ENCODE peak calls at places on chromosomes 4 and X, in six cellular contexts. One of them, this sample, is unnamed.

GRCh38 chrX:40273356-40274050 is 175.7 kb upstream of the BCOR start:
- DNase-seq in K562: peak; percentile 28
- DNase-seq in GM12892: no peak
- DNase-seq in H1: no peak
- DNase-seq in GM12878: no peak
- DNase-seq in HepG2: no peak
- DNase-seq in this sample: no peak

GRCh38 chr4:111174331-111174730 is 551.5 kb upstream of the PITX2 start:
- DNase-seq in K562: no peak
- DNase-seq in H1: no peak
- DNase-seq in GM12892: no peak
- DNase-seq in GM12878: no peak
- DNase-seq in HepG2: no peak
- DNase-seq in this sample: no peak

GRCh38 chrX:108224727-108225455 is 133.3 kb downstream of the ATG4A start:
- DNase-seq in HepG2: peak; percentile 37
- DNase-seq in GM12878: peak; percentile 16
- DNase-seq in H1: no peak
- DNase-seq in GM12892: no peak
- DNase-seq in K562: peak; percentile 46
- DNase-seq in this sample: no peak

GRCh38 chr4:2535386-2536192 is 858 bp upstream of the FAM193A start:
- DNase-seq in HepG2: peak; percentile 42
- DNase-seq in K562: peak; percentile 53
- DNase-seq in GM12892: peak; percentile 36
- DNase-seq in GM12878: no peak
- DNase-seq in H1: peak; percentile 80
- DNase-seq in this sample: no peak

GRCh38 chr4:86496094-86497060 is 97.7 kb upstream of the PTPN13 start:
- DNase-seq in K562: peak; percentile 61
- DNase-seq in GM12878: no peak
- DNase-seq in HepG2: no peak
- DNase-seq in GM12892: peak; percentile 19
- DNase-seq in H1: no peak
- DNase-seq in this sample: peak; percentile 7

GRCh38 chrX:63889001-63889400 is 104.0 kb upstream of the ARHGEF9 start:
- DNase-seq in GM12892: no peak
- DNase-seq in H1: no peak
- DNase-seq in K562: no peak
- DNase-seq in GM12878: no peak
- DNase-seq in HepG2: no peak
- DNase-seq in this sample: no peak

GRCh38 chr4:149999485-150000074 is 78.7 kb upstream of the DCLK2 start:
- DNase-seq in H1: no peak
- DNase-seq in K562: no peak
- DNase-seq in HepG2: peak; percentile 32
- DNase-seq in GM12878: no peak
- DNase-seq in GM12892: no peak
- DNase-seq in this sample: no peak

GRCh38 chr4:41835321-41835995 is 86.9 kb upstream of the PHOX2B start:
- DNase-seq in K562: no peak
- DNase-seq in GM12878: no peak
- DNase-seq in HepG2: no peak
- DNase-seq in H1: no peak
- DNase-seq in GM12892: no peak
- DNase-seq in this sample: no peak

GRCh38 chrX:53239474-53239873 is 14.5 kb upstream of the KDM5C start:
- DNase-seq in GM12892: no peak
- DNase-seq in GM12878: no peak
- DNase-seq in K562: peak; percentile 36
- DNase-seq in H1: peak; percentile 49
- DNase-seq in HepG2: peak; percentile 35
- DNase-seq in this sample: no peak

GRCh38 chr4:92099851-92100250 is 203.9 kb upstream of the GRID2 start:
- DNase-seq in H1: no peak
- DNase-seq in GM12878: no peak
- DNase-seq in GM12892: no peak
- DNase-seq in K562: no peak
- DNase-seq in HepG2: no peak
- DNase-seq in this sample: no peak

GRCh38 chrX:39907964-39908616 is 189.7 kb downstream of the BCOR start:
- DNase-seq in K562: no peak
- DNase-seq in GM12892: no peak
- DNase-seq in GM12878: no peak
- DNase-seq in H1: no peak
- DNase-seq in HepG2: peak; percentile 61
- DNase-seq in this sample: no peak

GRCh38 chr4:176849076-176849475 is 56.4 kb upstream of the VEGFC start:
- DNase-seq in K562: no peak
- DNase-seq in H1: no peak
- DNase-seq in HepG2: no peak
- DNase-seq in GM12878: no peak
- DNase-seq in GM12892: no peak
- DNase-seq in this sample: no peak

GRCh38 chr4:71974681-71975080 is 57.1 kb upstream of the NPFFR2 start:
- DNase-seq in GM12878: no peak
- DNase-seq in H1: no peak
- DNase-seq in GM12892: no peak
- DNase-seq in K562: no peak
- DNase-seq in HepG2: no peak
- DNase-seq in this sample: no peak

GRCh38 chrX:69718102-69718501 is 102.2 kb downstream of the EDA start:
- DNase-seq in GM12878: no peak
- DNase-seq in HepG2: no peak
- DNase-seq in H1: no peak
- DNase-seq in K562: no peak
- DNase-seq in GM12892: no peak
- DNase-seq in this sample: no peak
- TF ChIP-seq POLR2A in GM12878: no peak
- TF ChIP-seq POLR2A in HepG2: no peak
- TF ChIP-seq POLR2A in H1: no peak
- TF ChIP-seq POLR2A in K562: no peak
- TF ChIP-seq POLR2A in GM12892: no peak
- TF ChIP-seq POLR2A in this sample: no peak

DNA sequence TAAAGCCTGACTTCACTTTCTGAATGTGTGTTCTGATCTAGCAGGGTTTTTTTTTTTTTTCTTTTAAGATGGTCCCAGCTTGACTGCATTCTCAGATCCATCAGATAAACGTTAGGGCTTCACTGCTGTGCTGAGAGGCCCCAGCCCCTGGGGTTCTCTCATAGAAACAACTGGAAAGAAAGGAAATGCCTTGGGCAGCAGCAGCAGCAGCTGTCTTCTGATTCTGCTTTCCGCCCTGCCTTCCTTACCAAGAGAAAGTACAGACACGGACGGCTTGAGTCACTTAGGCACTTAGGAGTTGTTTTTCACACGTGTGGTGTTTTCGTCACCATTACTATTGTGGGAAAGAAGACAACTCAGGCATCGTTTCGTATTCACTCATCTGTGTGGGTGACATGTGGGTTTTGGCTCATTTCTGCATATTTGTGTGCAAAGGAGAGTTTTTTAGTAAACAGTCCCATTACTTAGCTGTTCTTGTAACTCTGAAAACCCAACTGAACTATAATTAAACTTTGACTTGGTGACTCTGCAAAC is 172.0 kb downstream of the PTTG2 start:
- DNase-seq in GM12878: peak; percentile 100
- DNase-seq in K562: no peak
- DNase-seq in HepG2: no peak
- DNase-seq in H1: no peak
- DNase-seq in GM12892: peak; percentile 27
- DNase-seq in this sample: peak; percentile 37
- TF ChIP-seq TAF1 in GM12878: peak; percentile 44
- TF ChIP-seq TAF1 in K562: no peak
- TF ChIP-seq TAF1 in HepG2: no peak
- TF ChIP-seq TAF1 in H1: no peak
- TF ChIP-seq TAF1 in GM12892: peak; percentile 33
- TF ChIP-seq TAF1 in this sample: peak; percentile 65

GRCh38 chr4:182449186-182449880 is 206.1 kb downstream of the TENM3 start:
- DNase-seq in HepG2: no peak
- DNase-seq in K562: no peak
- DNase-seq in H1: peak; percentile 67
- DNase-seq in GM12878: no peak
- DNase-seq in GM12892: no peak
- DNase-seq in this sample: no peak

GRCh38 chr4:182453830-182454229 is 210.6 kb downstream of the TENM3 start:
- DNase-seq in GM12878: no peak
- DNase-seq in HepG2: no peak
- DNase-seq in GM12892: no peak
- DNase-seq in H1: no peak
- DNase-seq in K562: no peak
- DNase-seq in this sample: no peak

GRCh38 chr4:182449960-182450359 is 206.8 kb downstream of the TENM3 start:
- DNase-seq in H1: no peak
- DNase-seq in GM12878: no peak
- DNase-seq in K562: no peak
- DNase-seq in GM12892: no peak
- DNase-seq in HepG2: no peak
- DNase-seq in this sample: no peak

GRCh38 chr4:182447938-182448280 is 204.7 kb downstream of the TENM3 start:
- DNase-seq in H1: no peak
- DNase-seq in GM12878: no peak
- DNase-seq in K562: no peak
- DNase-seq in GM12892: no peak
- DNase-seq in HepG2: no peak
- DNase-seq in this sample: no peak

GRCh38 chr4:182448281-182449151 is 205.3 kb downstream of the TENM3 start:
- DNase-seq in GM12892: peak; percentile 31
- DNase-seq in K562: peak; percentile 50
- DNase-seq in H1: peak; percentile 89
- DNase-seq in GM12878: no peak
- DNase-seq in HepG2: peak; percentile 74
- DNase-seq in this sample: peak; percentile 55
- TF ChIP-seq POLR2A in GM12892: no peak
- TF ChIP-seq POLR2A in K562: no peak
- TF ChIP-seq POLR2A in H1: peak; percentile 83
- TF ChIP-seq POLR2A in GM12878: no peak
- TF ChIP-seq POLR2A in HepG2: no peak
- TF ChIP-seq POLR2A in this sample: no peak

GRCh38 chrX:104567506-104567905 is 1.5 kb downstream of the IL1RAPL2 start:
- DNase-seq in K562: no peak
- DNase-seq in H1: no peak
- DNase-seq in GM12878: no peak
- DNase-seq in HepG2: no peak
- DNase-seq in GM12892: no peak
- DNase-seq in this sample: no peak
- TF ChIP-seq TAF1 in K562: no peak
- TF ChIP-seq TAF1 in H1: no peak
- TF ChIP-seq TAF1 in GM12878: no peak
- TF ChIP-seq TAF1 in HepG2: no peak
- TF ChIP-seq TAF1 in GM12892: no peak
- TF ChIP-seq TAF1 in this sample: no peak

GRCh38 chr4:140805293-140805692 is 49.1 kb upstream of the TBC1D9 start:
- DNase-seq in H1: no peak
- DNase-seq in GM12878: no peak
- DNase-seq in HepG2: no peak
- DNase-seq in GM12892: no peak
- DNase-seq in K562: no peak
- DNase-seq in this sample: no peak

GRCh38 chr4:140800686-140801085 is 44.5 kb upstream of the TBC1D9 start:
- DNase-seq in GM12878: no peak
- DNase-seq in K562: no peak
- DNase-seq in H1: no peak
- DNase-seq in HepG2: no peak
- DNase-seq in GM12892: no peak
- DNase-seq in this sample: no peak

GRCh38 chr4:140806175-140806574 is 50.0 kb upstream of the TBC1D9 start:
- DNase-seq in GM12892: no peak
- DNase-seq in H1: no peak
- DNase-seq in GM12878: peak; percentile 60
- DNase-seq in K562: no peak
- DNase-seq in HepG2: no peak
- DNase-seq in this sample: no peak

GRCh38 chr4:140799686-140800225 is 43.6 kb upstream of the TBC1D9 start:
- DNase-seq in GM12878: no peak
- DNase-seq in H1: no peak
- DNase-seq in K562: no peak
- DNase-seq in HepG2: no peak
- DNase-seq in GM12892: no peak
- DNase-seq in this sample: no peak

DNA sequence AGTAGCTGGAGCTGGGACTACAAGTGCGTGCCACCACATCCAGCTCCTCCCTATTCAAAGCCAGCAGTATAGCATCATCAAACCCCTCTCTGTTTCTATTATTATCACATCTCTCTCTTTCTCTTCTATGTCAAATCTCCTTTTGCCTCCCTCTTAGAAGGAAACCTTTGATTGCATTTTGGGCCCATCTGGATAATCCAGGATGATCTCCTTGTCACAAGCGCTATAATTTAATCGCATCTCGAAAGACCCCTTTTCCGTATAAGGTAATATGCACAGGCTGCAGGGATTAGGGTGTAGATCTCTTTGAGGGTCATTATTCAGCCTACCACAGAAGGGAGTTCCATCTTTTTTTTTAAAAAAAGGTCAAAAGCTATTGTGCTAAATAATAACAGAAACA is 46.4 kb upstream of the TBC1D9 start:
- DNase-seq in HepG2: no peak
- DNase-seq in K562: no peak
- DNase-seq in GM12878: no peak
- DNase-seq in H1: no peak
- DNase-seq in GM12892: no peak
- DNase-seq in this sample: no peak
- TF ChIP-seq POLR2A in HepG2: no peak
- TF ChIP-seq POLR2A in K562: no peak
- TF ChIP-seq POLR2A in GM12878: no peak
- TF ChIP-seq POLR2A in H1: no peak
- TF ChIP-seq POLR2A in GM12892: no peak
- TF ChIP-seq POLR2A in this sample: no peak

GRCh38 chr4:38891051-38891738 is 23.6 kb downstream of the FAM114A1 start:
- DNase-seq in K562: no peak
- DNase-seq in GM12878: no peak
- DNase-seq in GM12892: no peak
- DNase-seq in HepG2: no peak
- DNase-seq in H1: no peak
- DNase-seq in this sample: no peak
- TF ChIP-seq TAF1 in K562: no peak
- TF ChIP-seq TAF1 in GM12878: no peak
- TF ChIP-seq TAF1 in GM12892: no peak
- TF ChIP-seq TAF1 in HepG2: no peak
- TF ChIP-seq TAF1 in H1: no peak
- TF ChIP-seq TAF1 in this sample: no peak

GRCh38 chr4:4575284-4576211 is 33.7 kb upstream of the STX18 start:
- DNase-seq in H1: peak; percentile 83
- DNase-seq in GM12878: peak; percentile 9
- DNase-seq in HepG2: no peak
- DNase-seq in K562: peak; percentile 80
- DNase-seq in GM12892: peak; percentile 53
- DNase-seq in this sample: peak; percentile 78
- TF ChIP-seq POLR2A in H1: no peak
- TF ChIP-seq POLR2A in GM12878: peak; percentile 61
- TF ChIP-seq POLR2A in HepG2: no peak
- TF ChIP-seq POLR2A in K562: no peak
- TF ChIP-seq POLR2A in GM12892: no peak
- TF ChIP-seq POLR2A in this sample: no peak